ENCODE peak calls at places on chromosome 1, in five cellular contexts. One of them, this sample, is unnamed.

GRCh38 chr1:183633676-183634343 is 1.8 kb downstream of the ARPC5 start:
- DNase-seq in colonic mucosa: no peak
- DNase-seq in spleen: no peak
- DNase-seq in stomach: no peak
- DNase-seq in astrocyte of the spinal cord: peak
- DNase-seq in this sample: no peak

GRCh38 chr1:207904377-207904902 is 6.5 kb downstream of the CD34 start:
- DNase-seq in spleen: no peak
- DNase-seq in stomach: no peak
- DNase-seq in astrocyte of the spinal cord: no peak
- DNase-seq in colonic mucosa: no peak
- DNase-seq in this sample: no peak

GRCh38 chr1:8533124-8533523 is 215.2 kb downstream of the SLC45A1 start:
- DNase-seq in colonic mucosa: no peak
- DNase-seq in stomach: no peak
- DNase-seq in astrocyte of the spinal cord: no peak
- DNase-seq in spleen: no peak
- DNase-seq in this sample: no peak

GRCh38 chr1:43570784-43571183 is 40.1 kb downstream of the PTPRF start:
- DNase-seq in colonic mucosa: no peak
- DNase-seq in stomach: no peak
- DNase-seq in spleen: no peak
- DNase-seq in astrocyte of the spinal cord: no peak
- DNase-seq in this sample: no peak

GRCh38 chr1:81756872-81757271 is 43.9 kb upstream of the ADGRL2 start:
- DNase-seq in colonic mucosa: no peak
- DNase-seq in spleen: no peak
- DNase-seq in stomach: no peak
- DNase-seq in astrocyte of the spinal cord: peak
- DNase-seq in this sample: no peak

GRCh38 chr1:159341736-159342135 is 39.6 kb downstream of the FCER1A start:
- DNase-seq in colonic mucosa: no peak
- DNase-seq in stomach: no peak
- DNase-seq in spleen: no peak
- DNase-seq in astrocyte of the spinal cord: no peak
- DNase-seq in this sample: no peak

GRCh38 chr1:234960722-234961467 is 167.7 kb downstream of the TOMM20 start:
- DNase-seq in colonic mucosa: peak
- DNase-seq in spleen: no peak
- DNase-seq in stomach: peak
- DNase-seq in astrocyte of the spinal cord: peak
- DNase-seq in this sample: peak

GRCh38 chr1:24981632-24982007 is 51.5 kb upstream of the RUNX3 start:
- DNase-seq in spleen: peak
- DNase-seq in colonic mucosa: no peak
- DNase-seq in stomach: no peak
- DNase-seq in astrocyte of the spinal cord: no peak
- DNase-seq in this sample: no peak

GRCh38 chr1:212118872-212119260 is 83.3 kb downstream of the DTL start:
- DNase-seq in stomach: no peak
- DNase-seq in astrocyte of the spinal cord: no peak
- DNase-seq in colonic mucosa: no peak
- DNase-seq in spleen: no peak
- DNase-seq in this sample: no peak

GRCh38 chr1:69167876-69168275 is 399.8 kb upstream of the LRRC7 start:
- DNase-seq in astrocyte of the spinal cord: no peak
- DNase-seq in spleen: no peak
- DNase-seq in colonic mucosa: no peak
- DNase-seq in stomach: no peak
- DNase-seq in this sample: no peak

GRCh38 chr1:208374391-208374941 is 130.3 kb upstream of the PLXNA2 start:
- DNase-seq in stomach: no peak
- DNase-seq in spleen: no peak
- DNase-seq in colonic mucosa: no peak
- DNase-seq in astrocyte of the spinal cord: peak
- DNase-seq in this sample: no peak

GRCh38 chr1:68973459-68974244 is 476.8 kb upstream of the DEPDC1 start:
- DNase-seq in stomach: no peak
- DNase-seq in astrocyte of the spinal cord: peak
- DNase-seq in colonic mucosa: no peak
- DNase-seq in spleen: no peak
- DNase-seq in this sample: no peak

GRCh38 chr1:215273838-215274516 is 191.4 kb downstream of the KCNK2 start:
- DNase-seq in spleen: no peak
- DNase-seq in astrocyte of the spinal cord: peak
- DNase-seq in stomach: no peak
- DNase-seq in colonic mucosa: no peak
- DNase-seq in this sample: no peak

GRCh38 chr1:53295746-53296722 is 31.8 kb downstream of the LRP8 start:
- DNase-seq in spleen: no peak
- DNase-seq in colonic mucosa: peak
- DNase-seq in stomach: no peak
- DNase-seq in astrocyte of the spinal cord: no peak
- DNase-seq in this sample: no peak

GRCh38 chr1:119544165-119544762 is 37.3 kb downstream of the HSD3B1 start:
- DNase-seq in stomach: no peak
- DNase-seq in colonic mucosa: no peak
- DNase-seq in astrocyte of the spinal cord: no peak
- DNase-seq in spleen: no peak
- DNase-seq in this sample: no peak

GRCh38 chr1:30891223-30891552 is 17.4 kb downstream of the SDC3 start:
- DNase-seq in colonic mucosa: no peak
- DNase-seq in astrocyte of the spinal cord: no peak
- DNase-seq in spleen: no peak
- DNase-seq in stomach: no peak
- DNase-seq in this sample: no peak

GRCh38 chr1:107000907-107001306 is 55.6 kb upstream of the PRMT6 start:
- DNase-seq in spleen: no peak
- DNase-seq in stomach: no peak
- DNase-seq in colonic mucosa: no peak
- DNase-seq in astrocyte of the spinal cord: peak
- DNase-seq in this sample: no peak

GRCh38 chr1:219757890-219758289 is 145.0 kb upstream of the ZC3H11B start:
- DNase-seq in spleen: no peak
- DNase-seq in stomach: no peak
- DNase-seq in astrocyte of the spinal cord: peak
- DNase-seq in colonic mucosa: no peak
- DNase-seq in this sample: no peak

GRCh38 chr1:54680387-54680786 is 35.3 kb upstream of the TTC4 start:
- DNase-seq in colonic mucosa: no peak
- DNase-seq in stomach: no peak
- DNase-seq in spleen: no peak
- DNase-seq in astrocyte of the spinal cord: no peak
- DNase-seq in this sample: no peak

GRCh38 chr1:240242601-240243144 is 151.0 kb downstream of the FMN2 start:
- DNase-seq in astrocyte of the spinal cord: peak
- DNase-seq in spleen: no peak
- DNase-seq in colonic mucosa: no peak
- DNase-seq in stomach: no peak
- DNase-seq in this sample: no peak

GRCh38 chr1:32539584-32540571 is 651 bp downstream of the ZBTB8A start:
- DNase-seq in astrocyte of the spinal cord: peak
- DNase-seq in stomach: peak
- DNase-seq in spleen: no peak
- DNase-seq in colonic mucosa: peak
- DNase-seq in this sample: no peak

GRCh38 chr1:7044471-7044805 is 259.2 kb downstream of the CAMTA1 start:
- DNase-seq in spleen: no peak
- DNase-seq in stomach: no peak
- DNase-seq in colonic mucosa: no peak
- DNase-seq in astrocyte of the spinal cord: no peak
- DNase-seq in this sample: no peak

GRCh38 chr1:5707566-5708178 is 284.6 kb downstream of the NPHP4 start:
- DNase-seq in stomach: no peak
- DNase-seq in astrocyte of the spinal cord: no peak
- DNase-seq in colonic mucosa: no peak
- DNase-seq in spleen: no peak
- DNase-seq in this sample: no peak

GRCh38 chr1:19023787-19024186 is 67.3 kb upstream of the IFFO2 start:
- DNase-seq in spleen: no peak
- DNase-seq in colonic mucosa: no peak
- DNase-seq in stomach: no peak
- DNase-seq in astrocyte of the spinal cord: no peak
- DNase-seq in this sample: no peak

GRCh38 chr1:41661428-41662060 is 177.1 kb upstream of the EDN2 start:
- DNase-seq in colonic mucosa: no peak
- DNase-seq in spleen: peak
- DNase-seq in stomach: no peak
- DNase-seq in astrocyte of the spinal cord: no peak
- DNase-seq in this sample: no peak

GRCh38 chr1:178875936-178876335 is 5.1 kb upstream of the ANGPTL1 start:
- DNase-seq in stomach: no peak
- DNase-seq in colonic mucosa: no peak
- DNase-seq in astrocyte of the spinal cord: no peak
- DNase-seq in spleen: no peak
- DNase-seq in this sample: no peak

GRCh38 chr1:169484683-169485426 is 889 bp downstream of the SLC19A2 start:
- DNase-seq in colonic mucosa: peak
- DNase-seq in stomach: peak
- DNase-seq in spleen: no peak
- DNase-seq in astrocyte of the spinal cord: peak
- DNase-seq in this sample: peak

GRCh38 chr1:27045973-27046558 is 33.4 kb upstream of the TENT5B start:
- DNase-seq in colonic mucosa: peak
- DNase-seq in stomach: peak
- DNase-seq in spleen: peak
- DNase-seq in astrocyte of the spinal cord: peak
- DNase-seq in this sample: no peak

GRCh38 chr1:27044613-27045091 is 32.0 kb upstream of the TENT5B start:
- DNase-seq in astrocyte of the spinal cord: peak
- DNase-seq in stomach: peak
- DNase-seq in colonic mucosa: peak
- DNase-seq in spleen: peak
- DNase-seq in this sample: peak

GRCh38 chr1:27052527-27052926 is 39.9 kb upstream of the TENT5B start:
- DNase-seq in colonic mucosa: no peak
- DNase-seq in spleen: no peak
- DNase-seq in stomach: no peak
- DNase-seq in astrocyte of the spinal cord: no peak
- DNase-seq in this sample: no peak

GRCh38 chr1:27049607-27050006 is 37.0 kb upstream of the TENT5B start:
- DNase-seq in astrocyte of the spinal cord: no peak
- DNase-seq in stomach: no peak
- DNase-seq in spleen: no peak
- DNase-seq in colonic mucosa: no peak
- DNase-seq in this sample: no peak

DNA sequence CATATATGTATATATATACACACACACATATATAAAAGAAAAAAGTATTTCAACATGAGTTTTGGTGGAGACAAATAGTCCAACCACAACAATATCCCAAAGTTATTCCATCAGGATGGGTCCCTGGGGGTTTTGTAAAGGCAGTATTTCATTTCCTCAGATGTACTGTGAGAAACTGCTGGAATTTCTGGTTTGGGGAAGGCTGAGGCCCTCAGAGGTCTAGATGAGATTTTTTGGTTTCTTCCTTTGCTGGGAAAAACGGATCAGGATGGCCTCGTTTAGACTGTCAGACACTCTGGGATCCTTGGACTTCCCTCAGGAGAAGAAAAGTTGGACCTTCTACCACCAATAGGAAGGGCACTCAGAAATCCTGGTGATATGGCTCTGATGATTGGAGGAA is 36.5 kb upstream of the TENT5B start:
- DNase-seq in spleen: no peak
- DNase-seq in stomach: no peak
- DNase-seq in colonic mucosa: no peak
- DNase-seq in astrocyte of the spinal cord: no peak
- DNase-seq in this sample: no peak
- H3K4me3 ChIP-seq in spleen: no peak
- H3K4me3 ChIP-seq in stomach: no peak
- H3K4me3 ChIP-seq in colonic mucosa: no peak
- H3K4me3 ChIP-seq in astrocyte of the spinal cord: no peak
- H3K4me3 ChIP-seq in this sample: no peak

GRCh38 chr1:227445092-227445674 is 118.2 kb upstream of the ZNF678 start:
- DNase-seq in stomach: no peak
- DNase-seq in colonic mucosa: no peak
- DNase-seq in spleen: no peak
- DNase-seq in astrocyte of the spinal cord: no peak
- DNase-seq in this sample: no peak

GRCh38 chr1:227445746-227446145 is 117.6 kb upstream of the ZNF678 start:
- DNase-seq in astrocyte of the spinal cord: no peak
- DNase-seq in stomach: no peak
- DNase-seq in colonic mucosa: no peak
- DNase-seq in spleen: no peak
- DNase-seq in this sample: no peak

GRCh38 chr1:227449051-227449450 is 114.3 kb upstream of the ZNF678 start:
- DNase-seq in astrocyte of the spinal cord: no peak
- DNase-seq in colonic mucosa: no peak
- DNase-seq in spleen: no peak
- DNase-seq in stomach: no peak
- DNase-seq in this sample: no peak

GRCh38 chr1:227449727-227450420 is 113.5 kb upstream of the ZNF678 start:
- DNase-seq in colonic mucosa: no peak
- DNase-seq in stomach: no peak
- DNase-seq in astrocyte of the spinal cord: no peak
- DNase-seq in spleen: no peak
- DNase-seq in this sample: no peak

GRCh38 chr1:227447531-227447990 is 115.8 kb upstream of the ZNF678 start:
- DNase-seq in spleen: no peak
- DNase-seq in astrocyte of the spinal cord: no peak
- DNase-seq in colonic mucosa: no peak
- DNase-seq in stomach: no peak
- DNase-seq in this sample: no peak
- TF ChIP-seq CTCF in spleen: no peak
- TF ChIP-seq CTCF in astrocyte of the spinal cord: peak
- TF ChIP-seq CTCF in colonic mucosa: peak
- TF ChIP-seq CTCF in stomach: peak
- TF ChIP-seq CTCF in this sample: peak

DNA sequence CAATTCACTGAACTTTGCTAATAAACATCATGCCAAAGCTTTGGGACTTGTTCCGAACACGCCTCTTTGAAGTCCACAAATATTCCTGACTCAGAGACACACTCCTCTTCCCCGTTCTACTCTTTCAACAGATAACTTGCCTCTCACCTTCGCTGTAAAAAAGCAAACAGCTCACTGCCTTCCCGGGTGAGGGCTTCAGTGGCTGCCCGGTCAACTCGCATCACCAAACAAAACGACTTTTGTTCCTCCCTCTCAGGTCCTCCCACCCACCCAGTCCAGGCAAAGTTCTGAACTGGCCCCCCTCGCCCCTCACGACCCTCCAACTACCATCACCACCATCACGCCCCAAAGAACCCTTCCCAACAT is 532 bp upstream of the CCN1 start:
- DNase-seq in colonic mucosa: no peak
- DNase-seq in astrocyte of the spinal cord: peak
- DNase-seq in stomach: no peak
- DNase-seq in spleen: no peak
- DNase-seq in this sample: no peak
- H3K4me3 ChIP-seq in colonic mucosa: no peak
- H3K4me3 ChIP-seq in astrocyte of the spinal cord: peak
- H3K4me3 ChIP-seq in stomach: peak
- H3K4me3 ChIP-seq in spleen: peak
- H3K4me3 ChIP-seq in this sample: peak

DNA sequence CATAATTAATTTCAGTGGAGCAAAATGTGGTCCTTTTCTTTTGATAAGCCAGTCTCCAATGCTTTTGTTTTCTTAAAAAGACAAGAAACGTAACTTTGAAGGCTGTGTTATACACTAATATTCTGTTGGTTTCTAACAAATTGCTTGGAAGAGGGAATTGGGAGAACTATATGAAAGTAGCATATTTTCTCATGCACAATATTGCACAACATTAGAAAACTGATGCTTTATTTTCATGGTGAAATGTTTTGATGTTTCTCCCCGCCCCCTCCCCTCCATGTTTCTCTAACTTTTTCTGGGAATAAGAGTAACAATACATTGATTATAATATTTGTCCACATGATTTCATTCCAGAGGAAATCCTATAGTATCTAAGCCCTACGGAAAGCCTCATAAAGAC is 115.4 kb downstream of the OLFML2B start:
- DNase-seq in astrocyte of the spinal cord: no peak
- DNase-seq in stomach: no peak
- DNase-seq in colonic mucosa: no peak
- DNase-seq in spleen: no peak
- DNase-seq in this sample: no peak
- TF ChIP-seq CTCF in astrocyte of the spinal cord: no peak
- TF ChIP-seq CTCF in stomach: no peak
- TF ChIP-seq CTCF in colonic mucosa: no peak
- TF ChIP-seq CTCF in spleen: no peak
- TF ChIP-seq CTCF in this sample: no peak